ENCODE peak calls at places on chromosomes 16 and 17, in eight cellular contexts. One of them, this sample, is unnamed.

GRCh38 chr17:72890711-72891110 is 201.8 kb downstream of the SLC39A11 start:
- DNase-seq in adrenal gland: no peak
- DNase-seq in Peyer's patch: no peak
- DNase-seq in IMR-90: peak; percentile 23
- DNase-seq in ovary: no peak
- DNase-seq in tibial nerve: no peak
- DNase-seq in GM12878: no peak
- DNase-seq in esophagus squamous epithelium: no peak
- DNase-seq in this sample: no peak

GRCh38 chr16:23519282-23519681 is 9.0 kb upstream of the GGA2 start:
- DNase-seq in adrenal gland: no peak
- DNase-seq in Peyer's patch: no peak
- DNase-seq in IMR-90: no peak
- DNase-seq in ovary: no peak
- DNase-seq in tibial nerve: no peak
- DNase-seq in GM12878: no peak
- DNase-seq in esophagus squamous epithelium: no peak
- DNase-seq in this sample: no peak

GRCh38 chr17:76071497-76072148 is 694 bp downstream of the SRP68 start:
- DNase-seq in adrenal gland: no peak
- DNase-seq in Peyer's patch: no peak
- DNase-seq in IMR-90: no peak
- DNase-seq in ovary: no peak
- DNase-seq in tibial nerve: no peak
- DNase-seq in GM12878: no peak
- DNase-seq in esophagus squamous epithelium: no peak
- DNase-seq in this sample: no peak

GRCh38 chr17:3867606-3868005 is 21.6 kb upstream of the NCBP3 start:
- DNase-seq in adrenal gland: peak; percentile 84
- DNase-seq in Peyer's patch: no peak
- DNase-seq in IMR-90: no peak
- DNase-seq in ovary: no peak
- DNase-seq in tibial nerve: no peak
- DNase-seq in GM12878: no peak
- DNase-seq in esophagus squamous epithelium: no peak
- DNase-seq in this sample: no peak

GRCh38 chr16:58280846-58281301 is 14.0 kb downstream of the PRSS54 start:
- DNase-seq in adrenal gland: no peak
- DNase-seq in Peyer's patch: no peak
- DNase-seq in IMR-90: no peak
- DNase-seq in ovary: no peak
- DNase-seq in tibial nerve: no peak
- DNase-seq in GM12878: no peak
- DNase-seq in esophagus squamous epithelium: no peak
- DNase-seq in this sample: no peak

GRCh38 chr17:36597229-36597628 is 4.2 kb upstream of the MRM1 start:
- DNase-seq in adrenal gland: no peak
- DNase-seq in Peyer's patch: peak; percentile 86
- DNase-seq in IMR-90: no peak
- DNase-seq in ovary: no peak
- DNase-seq in tibial nerve: no peak
- DNase-seq in GM12878: no peak
- DNase-seq in esophagus squamous epithelium: no peak
- DNase-seq in this sample: no peak

GRCh38 chr16:70556063-70556462 is 32.4 kb downstream of the SF3B3 start:
- DNase-seq in adrenal gland: no peak
- DNase-seq in Peyer's patch: no peak
- DNase-seq in IMR-90: no peak
- DNase-seq in ovary: no peak
- DNase-seq in tibial nerve: no peak
- DNase-seq in GM12878: no peak
- DNase-seq in esophagus squamous epithelium: no peak
- DNase-seq in this sample: no peak

GRCh38 chr17:68443974-68444464 is 13.3 kb downstream of the WIPI1 start:
- DNase-seq in adrenal gland: no peak
- DNase-seq in Peyer's patch: no peak
- DNase-seq in IMR-90: no peak
- DNase-seq in ovary: no peak
- DNase-seq in tibial nerve: no peak
- DNase-seq in GM12878: no peak
- DNase-seq in esophagus squamous epithelium: no peak
- DNase-seq in this sample: no peak

GRCh38 chr16:667113-667779 is 686 bp upstream of the RHOT2 start:
- DNase-seq in adrenal gland: no peak
- DNase-seq in Peyer's patch: no peak
- DNase-seq in IMR-90: no peak
- DNase-seq in ovary: no peak
- DNase-seq in tibial nerve: no peak
- DNase-seq in GM12878: no peak
- DNase-seq in esophagus squamous epithelium: no peak
- DNase-seq in this sample: no peak

GRCh38 chr16:24093049-24093448 is 163.1 kb upstream of the CACNG3 start:
- DNase-seq in adrenal gland: no peak
- DNase-seq in Peyer's patch: no peak
- DNase-seq in IMR-90: no peak
- DNase-seq in ovary: no peak
- DNase-seq in tibial nerve: no peak
- DNase-seq in GM12878: no peak
- DNase-seq in esophagus squamous epithelium: no peak
- DNase-seq in this sample: no peak

GRCh38 chr16:67142342-67142741 is 8.5 kb downstream of the B3GNT9 start:
- DNase-seq in adrenal gland: no peak
- DNase-seq in Peyer's patch: no peak
- DNase-seq in IMR-90: no peak
- DNase-seq in ovary: no peak
- DNase-seq in tibial nerve: no peak
- DNase-seq in GM12878: no peak
- DNase-seq in esophagus squamous epithelium: no peak
- DNase-seq in this sample: no peak

GRCh38 chr16:77971306-77972131 is 50.8 kb upstream of the CLEC3A start:
- DNase-seq in adrenal gland: peak; percentile 89
- DNase-seq in Peyer's patch: peak; percentile 93
- DNase-seq in IMR-90: peak; percentile 75
- DNase-seq in ovary: peak; percentile 69
- DNase-seq in tibial nerve: peak; percentile 91
- DNase-seq in GM12878: no peak
- DNase-seq in esophagus squamous epithelium: no peak
- DNase-seq in this sample: peak; percentile 57

DNA sequence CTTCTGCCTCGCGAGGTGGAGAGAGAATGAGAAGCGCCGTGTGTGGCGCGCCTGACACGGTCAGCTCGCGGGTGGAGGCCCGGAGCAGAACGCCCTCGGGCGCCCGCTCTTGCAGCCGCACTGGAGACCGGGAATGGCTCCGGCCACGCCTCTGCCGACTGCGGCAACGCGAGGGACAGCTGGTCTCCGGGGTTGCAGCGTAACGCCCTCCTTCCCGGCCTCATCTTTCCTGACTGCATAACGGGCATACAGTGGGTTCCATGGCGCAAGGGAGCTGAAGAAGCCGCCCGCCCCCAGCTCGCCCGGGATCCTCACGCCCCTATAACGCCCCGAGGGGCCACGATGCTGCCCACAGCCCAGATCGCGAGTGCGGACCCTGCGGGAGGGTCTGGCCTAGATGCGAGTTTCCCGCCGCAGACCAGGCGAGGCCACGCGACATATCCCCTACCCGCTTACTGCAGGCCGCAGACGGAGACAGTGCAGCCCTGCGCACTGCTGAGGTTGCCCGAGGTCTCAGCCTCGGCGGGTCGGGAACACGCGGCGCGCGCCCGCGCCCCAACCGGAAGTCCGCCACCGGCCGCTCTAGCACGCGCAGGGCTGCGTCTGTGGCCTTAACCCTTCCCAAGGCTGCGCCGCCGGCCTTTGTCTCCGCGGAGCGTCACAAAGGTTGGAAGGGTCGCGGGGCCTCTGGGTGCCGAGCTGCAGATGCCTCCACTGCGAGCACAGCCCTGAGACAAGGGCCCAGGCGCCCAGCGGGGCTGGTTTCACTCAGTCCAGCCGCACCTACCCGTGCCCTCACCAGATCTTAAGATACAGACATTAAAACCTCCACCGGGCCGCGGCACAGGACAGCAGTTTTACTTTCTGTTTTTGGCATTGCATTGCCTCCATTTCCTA is 18.8 kb downstream of the BCL7C start:
- DNase-seq in adrenal gland: peak; percentile 93
- DNase-seq in Peyer's patch: peak; percentile 96
- DNase-seq in IMR-90: peak; percentile 88
- DNase-seq in ovary: peak; percentile 94
- DNase-seq in tibial nerve: peak; percentile 76
- DNase-seq in GM12878: peak; percentile 64
- DNase-seq in esophagus squamous epithelium: peak; percentile 50
- DNase-seq in this sample: peak; percentile 90
- TF ChIP-seq POLR2A in adrenal gland: peak; percentile 66
- TF ChIP-seq POLR2A in Peyer's patch: peak; percentile 86
- TF ChIP-seq POLR2A in IMR-90: peak; percentile 75
- TF ChIP-seq POLR2A in ovary: peak; percentile 73
- TF ChIP-seq POLR2A in tibial nerve: peak; percentile 81
- TF ChIP-seq POLR2A in GM12878: peak; percentile 99
- TF ChIP-seq POLR2A in esophagus squamous epithelium: peak; percentile 46
- TF ChIP-seq POLR2A in this sample: peak; percentile 76

GRCh38 chr17:44982113-44982702 is 14.1 kb upstream of the C1QL1 start:
- DNase-seq in adrenal gland: no peak
- DNase-seq in Peyer's patch: no peak
- DNase-seq in IMR-90: no peak
- DNase-seq in ovary: no peak
- DNase-seq in tibial nerve: no peak
- DNase-seq in GM12878: no peak
- DNase-seq in esophagus squamous epithelium: no peak
- DNase-seq in this sample: no peak
- TF ChIP-seq CTCF in adrenal gland: no peak
- TF ChIP-seq CTCF in Peyer's patch: no peak
- TF ChIP-seq CTCF in IMR-90: no peak
- TF ChIP-seq CTCF in ovary: no peak
- TF ChIP-seq CTCF in tibial nerve: no peak
- TF ChIP-seq CTCF in GM12878: no peak
- TF ChIP-seq CTCF in esophagus squamous epithelium: no peak
- TF ChIP-seq CTCF in this sample: no peak

DNA sequence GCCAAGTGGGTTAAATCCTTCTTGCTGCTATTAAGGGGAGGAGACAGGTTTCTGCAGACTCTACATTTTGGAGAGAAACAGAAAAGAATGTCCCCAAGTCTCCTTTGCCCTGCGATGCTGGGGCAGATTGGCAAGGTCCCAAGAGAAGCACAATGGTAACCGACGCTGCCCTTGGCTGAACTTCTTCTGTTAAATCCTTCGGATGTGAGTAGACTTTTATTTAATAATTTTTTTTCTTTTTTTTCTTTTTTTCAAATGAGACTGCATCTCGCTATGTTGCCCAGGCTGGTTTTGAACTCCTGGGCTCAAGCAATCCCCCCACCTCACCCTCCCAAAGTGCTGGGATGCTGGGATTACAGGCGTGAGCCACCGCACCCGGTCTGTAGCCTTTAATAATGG is 13.9 kb downstream of the ATP5PD start:
- DNase-seq in adrenal gland: peak; percentile 55
- DNase-seq in Peyer's patch: no peak
- DNase-seq in IMR-90: no peak
- DNase-seq in ovary: peak; percentile 48
- DNase-seq in tibial nerve: peak; percentile 34
- DNase-seq in GM12878: no peak
- DNase-seq in esophagus squamous epithelium: no peak
- DNase-seq in this sample: peak; percentile 28
- H3K4me3 ChIP-seq in adrenal gland: peak overlapping the region; percentile 60
- H3K4me3 ChIP-seq in Peyer's patch: peak overlapping the region; percentile 23
- H3K4me3 ChIP-seq in IMR-90: peak overlapping the region; percentile 70
- H3K4me3 ChIP-seq in ovary: peak overlapping the region; percentile 78
- H3K4me3 ChIP-seq in tibial nerve: peak overlapping the region; percentile 67
- H3K4me3 ChIP-seq in GM12878: peak overlapping the region; percentile 36
- H3K4me3 ChIP-seq in esophagus squamous epithelium: peak overlapping the region; percentile 72
- H3K4me3 ChIP-seq in this sample: peak overlapping the region; percentile 56

GRCh38 chr17:42520540-42520951 is 15.5 kb upstream of the NAGLU start:
- DNase-seq in adrenal gland: no peak
- DNase-seq in Peyer's patch: no peak
- DNase-seq in IMR-90: no peak
- DNase-seq in ovary: peak; percentile 71
- DNase-seq in tibial nerve: no peak
- DNase-seq in GM12878: no peak
- DNase-seq in esophagus squamous epithelium: no peak
- DNase-seq in this sample: no peak

GRCh38 chr17:42518046-42518754 is 17.8 kb upstream of the NAGLU start:
- DNase-seq in adrenal gland: peak; percentile 92
- DNase-seq in Peyer's patch: peak; percentile 91
- DNase-seq in IMR-90: peak; percentile 98
- DNase-seq in ovary: peak; percentile 86
- DNase-seq in tibial nerve: peak; percentile 86
- DNase-seq in GM12878: no peak
- DNase-seq in esophagus squamous epithelium: no peak
- DNase-seq in this sample: peak; percentile 91

GRCh38 chr17:42521036-42521435 is 15.0 kb upstream of the NAGLU start:
- DNase-seq in adrenal gland: peak; percentile 45
- DNase-seq in Peyer's patch: no peak
- DNase-seq in IMR-90: no peak
- DNase-seq in ovary: peak; percentile 36
- DNase-seq in tibial nerve: no peak
- DNase-seq in GM12878: no peak
- DNase-seq in esophagus squamous epithelium: no peak
- DNase-seq in this sample: no peak

GRCh38 chr17:42518755-42519545 is 17.1 kb upstream of the NAGLU start:
- DNase-seq in adrenal gland: peak; percentile 42
- DNase-seq in Peyer's patch: peak; percentile 90
- DNase-seq in IMR-90: no peak
- DNase-seq in ovary: peak; percentile 77
- DNase-seq in tibial nerve: peak; percentile 58
- DNase-seq in GM12878: no peak
- DNase-seq in esophagus squamous epithelium: no peak
- DNase-seq in this sample: peak; percentile 67

GRCh38 chr17:42519546-42520444 is 16.2 kb upstream of the NAGLU start:
- DNase-seq in adrenal gland: peak; percentile 97
- DNase-seq in Peyer's patch: peak; percentile 87
- DNase-seq in IMR-90: peak; percentile 99
- DNase-seq in ovary: peak; percentile 95
- DNase-seq in tibial nerve: peak; percentile 98
- DNase-seq in GM12878: no peak
- DNase-seq in esophagus squamous epithelium: no peak
- DNase-seq in this sample: peak; percentile 99
- TF ChIP-seq POLR2A in adrenal gland: no peak
- TF ChIP-seq POLR2A in Peyer's patch: no peak
- TF ChIP-seq POLR2A in IMR-90: peak; percentile 77
- TF ChIP-seq POLR2A in ovary: no peak
- TF ChIP-seq POLR2A in tibial nerve: peak; percentile 42
- TF ChIP-seq POLR2A in GM12878: no peak
- TF ChIP-seq POLR2A in esophagus squamous epithelium: no peak
- TF ChIP-seq POLR2A in this sample: peak; percentile 42

This sample was measured in uterus.